ENCODE peak calls at places on chromosome 7, in six cellular contexts. Y is NB4, V is esophagus squamous epithelium, J is K562, Z is GM12891, E is prostate gland. F is an unnamed sample.

GRCh38 chr7:121604627-121605296 is 208.7 kb upstream of the FAM3C start:
- DNase-seq in V (no peak), J (no peak), Y (no peak), E (no peak), Z (no peak), F (no peak)

GRCh38 chr7:51350195-51350896 is 33.7 kb upstream of the COBL start:
- DNase-seq in Z (no peak), E (peak), J (no peak), V (no peak), Y (no peak), F (no peak)

GRCh38 chr7:66518151-66518691 is 110.5 kb upstream of the KCTD7 start:
- DNase-seq in J (peak), E (no peak), Z (no peak), V (no peak), Y (no peak), F (no peak)

GRCh38 chr7:25662881-25663588 is 434.7 kb upstream of the NPVF start:
- DNase-seq in V (no peak), Y (no peak), E (peak), J (no peak), Z (no peak), F (no peak)

GRCh38 chr7:150428671-150429451 is 21.6 kb upstream of the GIMAP8 start:
- DNase-seq in V (no peak), Z (no peak), J (peak), E (peak), Y (peak), F (no peak)

GRCh38 chr7:126780993-126781392 is 471.7 kb downstream of the GRM8 start:
- DNase-seq in Y (no peak), E (no peak), Z (no peak), V (no peak), J (no peak), F (no peak)

GRCh38 chr7:151248191-151249033 is at the start of gene SMARCD3:
- DNase-seq in E (peak), Y (peak), J (peak), Z (no peak), V (no peak), F (peak)

GRCh38 chr7:106239406-106239805 is 45.4 kb downstream of the NAMPT start:
- DNase-seq in V (no peak), J (no peak), E (peak), Y (no peak), Z (no peak), F (no peak)

GRCh38 chr7:30840176-30841024 is 69.2 kb downstream of the MINDY4 start:
- DNase-seq in Y (no peak), Z (no peak), V (no peak), E (no peak), J (no peak), F (no peak)

GRCh38 chr7:6284055-6284400 is 11.6 kb upstream of the CYTH3 start:
- DNase-seq in E (no peak), J (no peak), Y (no peak), V (no peak), Z (no peak), F (no peak)

GRCh38 chr7:151243411-151244155 is 4.9 kb downstream of the SMARCD3 start:
- DNase-seq in J (no peak), Y (no peak), E (no peak), V (no peak), Z (peak), F (peak)

GRCh38 chr7:18890134-18890533 is 227.3 kb downstream of the TWIST1 start:
- DNase-seq in E (no peak), V (no peak), J (no peak), Z (no peak), Y (no peak), F (no peak)

GRCh38 chr7:158695726-158696452 is 8.7 kb downstream of the NCAPG2 start:
- DNase-seq in Z (no peak), E (peak), J (peak), Y (peak), V (no peak), F (peak)

GRCh38 chr7:13179775-13180448 is 492.5 kb downstream of the ARL4A start:
- DNase-seq in Y (no peak), E (no peak), V (no peak), J (no peak), Z (no peak), F (no peak)

GRCh38 chr7:139799586-139799985 is 21.8 kb upstream of the HIPK2 start:
- DNase-seq in E (no peak), V (no peak), J (no peak), Y (peak), Z (no peak), F (no peak)

GRCh38 chr7:99132922-99133321 is 11.0 kb downstream of the SMURF1 start:
- DNase-seq in E (no peak), Z (no peak), J (no peak), V (no peak), Y (no peak), F (no peak)

GRCh38 chr7:91759205-91759863 is 121.2 kb downstream of the MTERF1 start:
- DNase-seq in J (no peak), V (no peak), Z (no peak), Y (peak), E (peak), F (no peak)

GRCh38 chr7:105014725-105015630 is 973 bp downstream of the KMT2E start:
- DNase-seq in Y (peak), J (peak), Z (no peak), V (no peak), E (peak), F (peak)
- TF ChIP-seq POLR2A in Y (no peak), J (peak), Z (no peak), V (peak), E (peak), F (peak)

GRCh38 chr7:73567140-73567539 is 9.7 kb upstream of the BCL7B start:
- DNase-seq in E (no peak), Z (no peak), J (no peak), V (no peak), Y (no peak), F (no peak)

GRCh38 chr7:73565675-73566342 is 8.3 kb upstream of the BCL7B start:
- DNase-seq in Y (peak), E (no peak), V (no peak), J (no peak), Z (no peak), F (no peak)

GRCh38 chr7:73569042-73569608 is 9.3 kb downstream of the TBL2 start:
- DNase-seq in V (no peak), J (peak), Z (no peak), Y (no peak), E (no peak), F (no peak)

GRCh38 chr7:73570521-73570920 is 7.9 kb downstream of the TBL2 start:
- DNase-seq in E (no peak), Y (no peak), V (no peak), J (no peak), Z (no peak), F (no peak)

DNA sequence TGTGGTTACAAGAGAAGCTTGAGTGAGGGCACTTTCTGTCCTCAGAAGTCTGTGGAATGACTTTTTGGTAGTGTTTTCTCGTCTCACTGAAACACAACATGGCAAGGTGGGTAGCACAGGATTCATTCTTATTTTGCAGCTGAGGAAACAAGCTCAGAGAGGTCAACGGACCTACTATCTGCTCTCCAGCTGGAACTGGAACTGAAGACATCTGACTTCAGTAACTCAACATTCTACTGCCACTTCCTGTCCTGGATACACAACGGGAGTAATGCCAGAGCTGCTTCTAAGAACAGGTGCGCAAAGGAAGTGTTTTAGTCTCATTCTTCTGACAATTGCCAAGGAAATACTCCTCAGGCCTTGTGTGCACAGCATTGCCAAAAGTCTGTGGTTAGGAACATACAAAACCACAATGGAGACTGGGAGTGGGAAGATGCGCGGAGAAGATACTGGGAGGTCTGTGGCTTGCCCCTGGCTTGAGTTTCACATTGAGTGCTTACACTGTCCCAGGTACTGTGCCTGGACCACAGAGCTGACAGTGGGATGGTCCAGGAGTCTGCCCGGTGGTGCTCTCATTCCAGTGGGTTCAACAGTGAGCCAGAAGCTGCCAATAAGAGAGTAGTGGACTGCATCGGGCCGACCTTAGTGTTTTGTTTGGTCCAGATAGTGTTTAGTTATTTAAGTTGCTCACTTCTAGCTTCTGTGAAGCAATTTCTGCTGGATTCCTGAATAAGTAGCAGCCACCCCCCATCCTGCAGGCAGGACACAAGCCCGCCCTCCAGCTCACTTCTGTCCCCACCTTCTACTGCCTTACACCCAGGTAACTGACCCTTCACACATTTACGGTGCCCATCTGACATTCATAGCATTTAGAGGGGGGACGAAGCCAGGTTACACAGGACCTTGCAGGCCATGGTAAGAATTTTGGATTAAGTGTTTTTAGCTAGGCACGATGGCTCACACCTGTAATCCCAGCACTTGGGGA is 10.4 kb downstream of the TBL2 start:
- DNase-seq in Z (no peak), Y (no peak), J (no peak), E (no peak), V (no peak), F (no peak)
- TF ChIP-seq POLR2A in Z (no peak), Y (no peak), J (peak), E (no peak), V (no peak), F (no peak)

DNA sequence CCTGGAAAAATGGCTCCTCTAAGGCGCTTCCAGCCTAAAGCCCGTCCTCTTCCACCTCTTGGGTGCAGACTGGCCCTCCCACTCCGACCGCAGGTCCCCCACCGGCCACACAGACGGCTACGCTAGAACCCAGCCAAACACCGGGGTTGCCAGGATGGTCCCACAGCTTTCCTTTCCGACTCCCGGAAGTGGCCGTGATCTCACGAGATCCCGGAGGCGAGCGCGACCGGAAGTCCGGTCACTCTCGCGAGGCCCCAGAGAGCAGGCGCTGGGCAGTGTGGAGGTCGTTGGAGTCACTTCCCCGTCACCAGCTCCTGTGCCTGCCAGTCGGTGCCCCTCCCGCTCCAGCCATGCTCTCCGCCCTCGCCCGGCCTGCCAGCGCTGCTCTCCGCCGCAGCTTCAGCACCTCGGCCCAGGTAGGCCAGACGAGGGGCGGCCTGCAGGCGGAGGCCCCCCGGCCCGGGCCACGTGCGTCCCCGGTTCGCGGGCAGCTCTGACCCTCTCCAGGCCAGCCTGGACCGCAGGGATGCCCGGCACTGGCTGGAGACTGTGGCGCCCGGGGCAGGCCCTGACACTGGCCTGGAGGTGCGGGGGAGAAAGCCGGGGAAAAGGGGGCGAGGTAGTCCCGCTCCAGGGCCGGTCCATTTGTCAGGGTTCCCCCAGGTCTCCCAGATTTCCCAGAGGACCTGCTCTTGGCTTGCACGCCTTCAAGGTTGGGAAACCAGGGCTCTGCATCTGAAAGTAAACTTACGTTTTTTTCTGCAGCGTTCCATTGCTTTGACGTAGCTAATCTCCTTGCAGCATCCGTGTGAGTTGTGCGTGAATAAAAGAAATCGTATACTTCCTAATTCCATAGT is at the start of the genes MDH2 and STYXL1:
- DNase-seq in J (peak), Y (peak), V (peak), E (peak), Z (peak), F (peak)
- TF ChIP-seq POLR2A in J (peak), Y (peak), V (peak), E (peak), Z (peak), F (peak)

GRCh38 chr7:73557397-73558257 is at the start of gene BCL7B:
- DNase-seq in Y (peak), V (no peak), E (peak), J (peak), Z (peak), F (peak)
- TF ChIP-seq POLR2A in Y (peak), V (peak), E (no peak), J (peak), Z (peak), F (peak)